ENCODE peak calls at places on chromosome 13, in four cellular contexts. One of them, this sample, is unnamed.

GRCh38 chr13:72504026-72504925 is 223.2 kb downstream of the MZT1 start:
- DNase-seq in caudate nucleus: no peak
- DNase-seq in heart left ventricle: no peak
- DNase-seq in neuronal stem cell: no peak
- DNase-seq in this sample: no peak

GRCh38 chr13:38384171-38384570 is 34.5 kb downstream of the UFM1 start:
- DNase-seq in neuronal stem cell: no peak
- DNase-seq in heart left ventricle: no peak
- DNase-seq in caudate nucleus: no peak
- DNase-seq in this sample: no peak

GRCh38 chr13:110557082-110557481 is 4.4 kb downstream of the RAB20 start:
- DNase-seq in caudate nucleus: no peak
- DNase-seq in neuronal stem cell: no peak
- DNase-seq in heart left ventricle: no peak
- DNase-seq in this sample: no peak

GRCh38 chr13:111663505-111663904 is 343.1 kb downstream of the TEX29 start:
- DNase-seq in heart left ventricle: no peak
- DNase-seq in caudate nucleus: no peak
- DNase-seq in neuronal stem cell: no peak
- DNase-seq in this sample: no peak

GRCh38 chr13:36193151-36193855 is 21.1 kb downstream of the SOHLH2 start:
- DNase-seq in neuronal stem cell: no peak
- DNase-seq in caudate nucleus: no peak
- DNase-seq in heart left ventricle: no peak
- DNase-seq in this sample: no peak

GRCh38 chr13:59970847-59971246 is 192.9 kb downstream of the DIAPH3 start:
- DNase-seq in caudate nucleus: no peak
- DNase-seq in neuronal stem cell: no peak
- DNase-seq in heart left ventricle: no peak
- DNase-seq in this sample: no peak

GRCh38 chr13:113989585-113990300 is 15.9 kb upstream of the C13orf46 start:
- DNase-seq in heart left ventricle: peak; percentile 24
- DNase-seq in caudate nucleus: no peak
- DNase-seq in neuronal stem cell: no peak
- DNase-seq in this sample: no peak

GRCh38 chr13:50589651-50590054 is 253.8 kb downstream of the DLEU7 start:
- DNase-seq in heart left ventricle: no peak
- DNase-seq in caudate nucleus: no peak
- DNase-seq in neuronal stem cell: no peak
- DNase-seq in this sample: no peak

GRCh38 chr13:80341771-80342271 is 895 bp upstream of the SPRY2 start:
- DNase-seq in neuronal stem cell: peak; percentile 74
- DNase-seq in heart left ventricle: peak; percentile 76
- DNase-seq in caudate nucleus: peak; percentile 16
- DNase-seq in this sample: peak; percentile 76

GRCh38 chr13:114143806-114144605 is 11.6 kb upstream of the RASA3 start:
- DNase-seq in neuronal stem cell: no peak
- DNase-seq in heart left ventricle: no peak
- DNase-seq in caudate nucleus: no peak
- DNase-seq in this sample: no peak

GRCh38 chr13:74644239-74644638 is 510.0 kb upstream of the KLF12 start:
- DNase-seq in heart left ventricle: no peak
- DNase-seq in caudate nucleus: no peak
- DNase-seq in neuronal stem cell: no peak
- DNase-seq in this sample: no peak

GRCh38 chr13:73146705-73147104 is 87.9 kb downstream of the KLF5 start:
- DNase-seq in heart left ventricle: no peak
- DNase-seq in neuronal stem cell: no peak
- DNase-seq in caudate nucleus: no peak
- DNase-seq in this sample: no peak

GRCh38 chr13:76239031-76239680 is 603.0 kb downstream of the LMO7 start:
- DNase-seq in caudate nucleus: no peak
- DNase-seq in heart left ventricle: no peak
- DNase-seq in neuronal stem cell: no peak
- DNase-seq in this sample: no peak

GRCh38 chr13:58298556-58299135 is 667.1 kb downstream of the PCDH17 start:
- DNase-seq in caudate nucleus: no peak
- DNase-seq in neuronal stem cell: no peak
- DNase-seq in heart left ventricle: no peak
- DNase-seq in this sample: no peak

GRCh38 chr13:112351825-112352224 is 24.3 kb upstream of the SPACA7 start:
- DNase-seq in heart left ventricle: no peak
- DNase-seq in caudate nucleus: no peak
- DNase-seq in neuronal stem cell: no peak
- DNase-seq in this sample: no peak

GRCh38 chr13:110529522-110530311 is 31.8 kb downstream of the RAB20 start:
- DNase-seq in heart left ventricle: no peak
- DNase-seq in neuronal stem cell: no peak
- DNase-seq in caudate nucleus: no peak
- DNase-seq in this sample: no peak

GRCh38 chr13:99617474-99618255 is 116.4 kb downstream of the TM9SF2 start:
- DNase-seq in heart left ventricle: no peak
- DNase-seq in neuronal stem cell: peak; percentile 48
- DNase-seq in caudate nucleus: no peak
- DNase-seq in this sample: no peak

GRCh38 chr13:108786578-108787100 is 157.2 kb downstream of the MYO16 start:
- DNase-seq in neuronal stem cell: no peak
- DNase-seq in heart left ventricle: no peak
- DNase-seq in caudate nucleus: no peak
- DNase-seq in this sample: no peak

GRCh38 chr13:113224486-113224885 is 15.1 kb downstream of the CUL4A start:
- DNase-seq in neuronal stem cell: no peak
- DNase-seq in heart left ventricle: no peak
- DNase-seq in caudate nucleus: no peak
- DNase-seq in this sample: no peak

GRCh38 chr13:112955956-112956355 is 13.1 kb upstream of the MCF2L start:
- DNase-seq in neuronal stem cell: no peak
- DNase-seq in caudate nucleus: no peak
- DNase-seq in heart left ventricle: peak; percentile 18
- DNase-seq in this sample: no peak

GRCh38 chr13:114124921-114125320 is 7.5 kb downstream of the RASA3 start:
- DNase-seq in heart left ventricle: no peak
- DNase-seq in caudate nucleus: no peak
- DNase-seq in neuronal stem cell: no peak
- DNase-seq in this sample: no peak

GRCh38 chr13:59533561-59534337 is 630.0 kb downstream of the DIAPH3 start:
- DNase-seq in neuronal stem cell: no peak
- DNase-seq in caudate nucleus: no peak
- DNase-seq in heart left ventricle: no peak
- DNase-seq in this sample: no peak

GRCh38 chr13:91417660-91418325 is 19.4 kb downstream of the GPC5 start:
- DNase-seq in caudate nucleus: no peak
- DNase-seq in heart left ventricle: no peak
- DNase-seq in neuronal stem cell: no peak
- DNase-seq in this sample: no peak

GRCh38 chr13:34256236-34256635 is 438.3 kb downstream of the RFC3 start:
- DNase-seq in caudate nucleus: no peak
- DNase-seq in heart left ventricle: no peak
- DNase-seq in neuronal stem cell: no peak
- DNase-seq in this sample: no peak

GRCh38 chr13:77918391-77919261 is at the start of gene EDNRB:
- DNase-seq in heart left ventricle: peak; percentile 75
- DNase-seq in caudate nucleus: peak; percentile 31
- DNase-seq in neuronal stem cell: peak; percentile 26
- DNase-seq in this sample: peak; percentile 62

GRCh38 chr13:48144413-48145035 is 49.6 kb upstream of the MED4 start:
- DNase-seq in caudate nucleus: no peak
- DNase-seq in heart left ventricle: no peak
- DNase-seq in neuronal stem cell: no peak
- DNase-seq in this sample: peak; percentile 63

GRCh38 chr13:44884076-44884729 is 105.1 kb downstream of the NUFIP1 start:
- DNase-seq in neuronal stem cell: no peak
- DNase-seq in caudate nucleus: no peak
- DNase-seq in heart left ventricle: no peak
- DNase-seq in this sample: no peak

GRCh38 chr13:72652681-72653080 is 74.7 kb downstream of the MZT1 start:
- DNase-seq in caudate nucleus: no peak
- DNase-seq in neuronal stem cell: no peak
- DNase-seq in heart left ventricle: no peak
- DNase-seq in this sample: no peak

GRCh38 chr13:20435616-20436368 is 89.9 kb downstream of the CRYL1 start:
- DNase-seq in neuronal stem cell: no peak
- DNase-seq in caudate nucleus: no peak
- DNase-seq in heart left ventricle: no peak
- DNase-seq in this sample: no peak

GRCh38 chr13:39787086-39787487 is 131.6 kb downstream of the COG6 start:
- DNase-seq in neuronal stem cell: peak; percentile 65
- DNase-seq in caudate nucleus: no peak
- DNase-seq in heart left ventricle: no peak
- DNase-seq in this sample: no peak
- H3K27ac ChIP-seq in neuronal stem cell: peak overlapping the region; percentile 48
- H3K27ac ChIP-seq in caudate nucleus: no peak overlapping the region
- H3K27ac ChIP-seq in heart left ventricle: peak overlapping the region; percentile 21
- H3K27ac ChIP-seq in this sample: no peak overlapping the region

GRCh38 chr13:51967482-51968446 is 43.5 kb downstream of the ATP7B start:
- DNase-seq in caudate nucleus: no peak
- DNase-seq in heart left ventricle: no peak
- DNase-seq in neuronal stem cell: no peak
- DNase-seq in this sample: no peak
- H3K27ac ChIP-seq in caudate nucleus: peak overlapping the region; percentile 67
- H3K27ac ChIP-seq in heart left ventricle: peak overlapping the region; percentile 85
- H3K27ac ChIP-seq in neuronal stem cell: no peak overlapping the region
- H3K27ac ChIP-seq in this sample: peak overlapping the region; percentile 73

GRCh38 chr13:49540552-49540951 is 44.8 kb downstream of the PHF11 start:
- DNase-seq in neuronal stem cell: peak; percentile 35
- DNase-seq in caudate nucleus: no peak
- DNase-seq in heart left ventricle: no peak
- DNase-seq in this sample: no peak
- H3K27ac ChIP-seq in neuronal stem cell: no peak overlapping the region
- H3K27ac ChIP-seq in caudate nucleus: peak overlapping the region; percentile 4
- H3K27ac ChIP-seq in heart left ventricle: peak overlapping the region; percentile 33
- H3K27ac ChIP-seq in this sample: peak overlapping the region; percentile 39

DNA sequence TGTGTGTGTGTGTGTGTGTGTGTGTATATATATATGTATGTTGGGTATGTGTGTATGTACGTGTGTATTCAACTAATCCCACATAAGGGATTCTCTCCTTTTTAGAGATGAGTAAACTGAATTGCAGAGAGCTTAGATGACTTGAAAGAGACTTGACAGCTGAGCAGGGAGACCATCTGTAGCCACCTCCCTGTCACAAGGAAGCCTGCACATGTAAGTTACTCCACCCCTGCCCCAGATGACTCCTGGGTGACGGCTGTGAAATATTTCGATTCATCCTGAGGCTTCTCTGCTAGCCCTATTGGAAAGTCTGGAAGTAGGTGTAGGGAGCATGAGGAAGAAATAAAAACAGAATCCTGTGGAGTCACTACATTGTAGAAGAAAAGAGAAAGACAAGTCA is 480.4 kb downstream of the FOXO1 start:
- DNase-seq in neuronal stem cell: no peak
- DNase-seq in heart left ventricle: no peak
- DNase-seq in caudate nucleus: no peak
- DNase-seq in this sample: no peak
- H3K27ac ChIP-seq in neuronal stem cell: no peak overlapping the region
- H3K27ac ChIP-seq in heart left ventricle: no peak overlapping the region
- H3K27ac ChIP-seq in caudate nucleus: no peak overlapping the region
- H3K27ac ChIP-seq in this sample: no peak overlapping the region

GRCh38 chr13:31209172-31209818 is 9.5 kb downstream of the B3GLCT start:
- DNase-seq in heart left ventricle: peak; percentile 74
- DNase-seq in neuronal stem cell: no peak
- DNase-seq in caudate nucleus: peak; percentile 31
- DNase-seq in this sample: no peak
- H3K27ac ChIP-seq in heart left ventricle: peak overlapping the region; percentile 71
- H3K27ac ChIP-seq in neuronal stem cell: no peak overlapping the region
- H3K27ac ChIP-seq in caudate nucleus: peak overlapping the region; percentile 83
- H3K27ac ChIP-seq in this sample: no peak overlapping the region

GRCh38 chr13:102845289-102845629 is 573 bp upstream of the ERCC5 start:
- DNase-seq in heart left ventricle: no peak
- DNase-seq in caudate nucleus: no peak
- DNase-seq in neuronal stem cell: no peak
- DNase-seq in this sample: no peak
- H3K27ac ChIP-seq in heart left ventricle: peak overlapping the region; percentile 98
- H3K27ac ChIP-seq in caudate nucleus: peak overlapping the region; percentile 98
- H3K27ac ChIP-seq in neuronal stem cell: peak overlapping the region; percentile 38
- H3K27ac ChIP-seq in this sample: peak overlapping the region; percentile 98

GRCh38 chr13:98446234-98446621 is 130.7 kb downstream of the STK24 start:
- DNase-seq in caudate nucleus: no peak
- DNase-seq in heart left ventricle: no peak
- DNase-seq in neuronal stem cell: no peak
- DNase-seq in this sample: peak; percentile 39
- H3K27ac ChIP-seq in caudate nucleus: no peak overlapping the region
- H3K27ac ChIP-seq in heart left ventricle: no peak overlapping the region
- H3K27ac ChIP-seq in neuronal stem cell: no peak overlapping the region
- H3K27ac ChIP-seq in this sample: peak overlapping the region; percentile 4

GRCh38 chr13:46668302-46668720 is 115.3 kb downstream of the LRCH1 start:
- DNase-seq in heart left ventricle: peak; percentile 66
- DNase-seq in neuronal stem cell: no peak
- DNase-seq in caudate nucleus: no peak
- DNase-seq in this sample: no peak
- H3K27ac ChIP-seq in heart left ventricle: peak overlapping the region; percentile 62
- H3K27ac ChIP-seq in neuronal stem cell: no peak overlapping the region
- H3K27ac ChIP-seq in caudate nucleus: no peak overlapping the region
- H3K27ac ChIP-seq in this sample: peak overlapping the region; percentile 49

DNA sequence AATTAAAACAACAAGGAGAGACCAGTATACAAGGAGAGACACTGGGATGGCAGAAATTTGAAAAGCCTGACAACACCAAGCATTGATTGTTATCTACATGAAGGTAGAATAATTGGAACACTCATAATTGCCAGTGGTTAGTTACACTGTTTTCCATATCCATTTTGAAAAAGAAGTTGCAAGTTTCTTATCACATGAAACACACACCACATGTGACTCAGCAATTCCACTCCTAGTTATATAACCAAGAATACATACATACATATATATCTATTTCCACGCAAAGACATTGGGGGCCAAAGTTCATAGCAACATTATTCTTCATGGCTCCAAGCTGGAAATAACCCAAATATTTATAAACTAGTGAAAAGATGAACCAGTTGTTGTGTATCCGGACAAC is 15.2 kb upstream of the PABPC3 start:
- DNase-seq in heart left ventricle: no peak
- DNase-seq in caudate nucleus: no peak
- DNase-seq in neuronal stem cell: no peak
- DNase-seq in this sample: no peak
- H3K27ac ChIP-seq in heart left ventricle: no peak overlapping the region
- H3K27ac ChIP-seq in caudate nucleus: no peak overlapping the region
- H3K27ac ChIP-seq in neuronal stem cell: no peak overlapping the region
- H3K27ac ChIP-seq in this sample: no peak overlapping the region

GRCh38 chr13:43354147-43354945 is 331.0 kb downstream of the DNAJC15 start:
- DNase-seq in neuronal stem cell: no peak
- DNase-seq in caudate nucleus: no peak
- DNase-seq in heart left ventricle: no peak
- DNase-seq in this sample: no peak
- H3K27ac ChIP-seq in neuronal stem cell: no peak overlapping the region
- H3K27ac ChIP-seq in caudate nucleus: no peak overlapping the region
- H3K27ac ChIP-seq in heart left ventricle: no peak overlapping the region
- H3K27ac ChIP-seq in this sample: no peak overlapping the region

This sample was measured in lower lobe of right lung.